ENCODE peak calls at places on chromosomes 1 and 21, in seven cellular contexts. One of them, this sample, is unnamed.

GRCh38 chr1:187654635-187655034 is 825.9 kb downstream of the PLA2G4A start:
- DNase-seq in sigmoid colon: no peak
- DNase-seq in testis: no peak
- DNase-seq in tibial nerve: no peak
- DNase-seq in erythroblast: no peak
- DNase-seq in NB4: no peak
- DNase-seq in H54: no peak
- DNase-seq in this sample: no peak

GRCh38 chr21:45320261-45320990 is 32.7 kb upstream of the POFUT2 start:
- DNase-seq in sigmoid colon: peak
- DNase-seq in testis: no peak
- DNase-seq in tibial nerve: no peak
- DNase-seq in erythroblast: no peak
- DNase-seq in NB4: no peak
- DNase-seq in H54: peak
- DNase-seq in this sample: no peak

GRCh38 chr1:183702087-183702812 is 49.1 kb upstream of the APOBEC4 start:
- DNase-seq in sigmoid colon: no peak
- DNase-seq in testis: no peak
- DNase-seq in tibial nerve: no peak
- DNase-seq in erythroblast: no peak
- DNase-seq in NB4: no peak
- DNase-seq in H54: no peak
- DNase-seq in this sample: no peak

GRCh38 chr1:109113787-109114568 is at the start of gene ELAPOR1:
- DNase-seq in sigmoid colon: no peak
- DNase-seq in testis: peak
- DNase-seq in tibial nerve: peak
- DNase-seq in erythroblast: peak
- DNase-seq in NB4: no peak
- DNase-seq in H54: no peak
- DNase-seq in this sample: peak

GRCh38 chr1:94962745-94963265 is 35.9 kb upstream of the CNN3 start:
- DNase-seq in sigmoid colon: no peak
- DNase-seq in testis: peak
- DNase-seq in tibial nerve: no peak
- DNase-seq in erythroblast: peak
- DNase-seq in NB4: peak
- DNase-seq in H54: no peak
- DNase-seq in this sample: peak

GRCh38 chr21:34613679-34614442 is 1.1 kb downstream of the RCAN1 start:
- DNase-seq in sigmoid colon: no peak
- DNase-seq in testis: no peak
- DNase-seq in tibial nerve: no peak
- DNase-seq in erythroblast: no peak
- DNase-seq in NB4: peak
- DNase-seq in H54: no peak
- DNase-seq in this sample: no peak

GRCh38 chr1:241272828-241273227 is 84.2 kb downstream of the RGS7 start:
- DNase-seq in sigmoid colon: no peak
- DNase-seq in testis: no peak
- DNase-seq in tibial nerve: no peak
- DNase-seq in erythroblast: no peak
- DNase-seq in NB4: no peak
- DNase-seq in H54: no peak
- DNase-seq in this sample: no peak

GRCh38 chr1:210669951-210670350 is 341.2 kb downstream of the HHAT start:
- DNase-seq in sigmoid colon: no peak
- DNase-seq in testis: no peak
- DNase-seq in tibial nerve: no peak
- DNase-seq in erythroblast: no peak
- DNase-seq in NB4: no peak
- DNase-seq in H54: no peak
- DNase-seq in this sample: no peak

GRCh38 chr1:69568435-69569280 is 936 bp downstream of the LRRC7 start:
- DNase-seq in sigmoid colon: no peak
- DNase-seq in testis: peak
- DNase-seq in tibial nerve: no peak
- DNase-seq in erythroblast: peak
- DNase-seq in NB4: no peak
- DNase-seq in H54: no peak
- DNase-seq in this sample: no peak

GRCh38 chr1:10888791-10889627 is 92.6 kb upstream of the CASZ1 start:
- DNase-seq in sigmoid colon: no peak
- DNase-seq in testis: no peak
- DNase-seq in tibial nerve: no peak
- DNase-seq in erythroblast: no peak
- DNase-seq in NB4: no peak
- DNase-seq in H54: no peak
- DNase-seq in this sample: no peak

GRCh38 chr1:173295391-173295790 is 88.3 kb upstream of the TNFSF4 start:
- DNase-seq in sigmoid colon: no peak
- DNase-seq in testis: no peak
- DNase-seq in tibial nerve: no peak
- DNase-seq in erythroblast: no peak
- DNase-seq in NB4: no peak
- DNase-seq in H54: no peak
- DNase-seq in this sample: no peak

GRCh38 chr1:84037758-84038611 is 39.1 kb upstream of the TTLL7 start:
- DNase-seq in sigmoid colon: no peak
- DNase-seq in testis: no peak
- DNase-seq in tibial nerve: no peak
- DNase-seq in erythroblast: no peak
- DNase-seq in NB4: peak
- DNase-seq in H54: no peak
- DNase-seq in this sample: no peak

GRCh38 chr1:40204855-40205254 is 42.9 kb upstream of the TMCO2 start:
- DNase-seq in sigmoid colon: no peak
- DNase-seq in testis: no peak
- DNase-seq in tibial nerve: no peak
- DNase-seq in erythroblast: peak
- DNase-seq in NB4: peak
- DNase-seq in H54: no peak
- DNase-seq in this sample: no peak

GRCh38 chr1:200150721-200151120 is 123.2 kb downstream of the NR5A2 start:
- DNase-seq in sigmoid colon: no peak
- DNase-seq in testis: no peak
- DNase-seq in tibial nerve: no peak
- DNase-seq in erythroblast: no peak
- DNase-seq in NB4: peak
- DNase-seq in H54: peak
- DNase-seq in this sample: no peak

GRCh38 chr1:28111157-28111556 is 22.7 kb upstream of the EYA3 start:
- DNase-seq in sigmoid colon: no peak
- DNase-seq in testis: no peak
- DNase-seq in tibial nerve: no peak
- DNase-seq in erythroblast: no peak
- DNase-seq in NB4: peak
- DNase-seq in H54: no peak
- DNase-seq in this sample: no peak

GRCh38 chr1:87644500-87645245 is 316.0 kb downstream of the LMO4 start:
- DNase-seq in sigmoid colon: no peak
- DNase-seq in testis: no peak
- DNase-seq in tibial nerve: no peak
- DNase-seq in erythroblast: no peak
- DNase-seq in NB4: peak
- DNase-seq in H54: no peak
- DNase-seq in this sample: no peak

GRCh38 chr21:45972716-45973474 is 8.7 kb upstream of the COL6A1 start:
- DNase-seq in sigmoid colon: peak
- DNase-seq in testis: peak
- DNase-seq in tibial nerve: peak
- DNase-seq in erythroblast: no peak
- DNase-seq in NB4: no peak
- DNase-seq in H54: no peak
- DNase-seq in this sample: peak

GRCh38 chr1:167455786-167456446 is 62.4 kb downstream of the CD247 start:
- DNase-seq in sigmoid colon: peak
- DNase-seq in testis: peak
- DNase-seq in tibial nerve: no peak
- DNase-seq in erythroblast: no peak
- DNase-seq in NB4: no peak
- DNase-seq in H54: no peak
- DNase-seq in this sample: no peak

GRCh38 chr1:5667513-5668325 is 324.5 kb downstream of the NPHP4 start:
- DNase-seq in sigmoid colon: peak
- DNase-seq in testis: peak
- DNase-seq in tibial nerve: no peak
- DNase-seq in erythroblast: no peak
- DNase-seq in NB4: peak
- DNase-seq in H54: no peak
- DNase-seq in this sample: no peak

GRCh38 chr1:208042868-208043267 is 131.9 kb upstream of the CD34 start:
- DNase-seq in sigmoid colon: no peak
- DNase-seq in testis: no peak
- DNase-seq in tibial nerve: no peak
- DNase-seq in erythroblast: no peak
- DNase-seq in NB4: no peak
- DNase-seq in H54: no peak
- DNase-seq in this sample: no peak

GRCh38 chr1:106793686-106794085 is 262.8 kb upstream of the PRMT6 start:
- DNase-seq in sigmoid colon: no peak
- DNase-seq in testis: no peak
- DNase-seq in tibial nerve: no peak
- DNase-seq in erythroblast: no peak
- DNase-seq in NB4: no peak
- DNase-seq in H54: no peak
- DNase-seq in this sample: no peak

GRCh38 chr1:167057297-167057688 is 32.9 kb downstream of the GPA33 start:
- DNase-seq in sigmoid colon: no peak
- DNase-seq in testis: peak
- DNase-seq in tibial nerve: no peak
- DNase-seq in erythroblast: peak
- DNase-seq in NB4: peak
- DNase-seq in H54: peak
- DNase-seq in this sample: no peak

GRCh38 chr1:57696041-57696440 is 272.2 kb upstream of the DAB1 start:
- DNase-seq in sigmoid colon: no peak
- DNase-seq in testis: no peak
- DNase-seq in tibial nerve: no peak
- DNase-seq in erythroblast: no peak
- DNase-seq in NB4: no peak
- DNase-seq in H54: no peak
- DNase-seq in this sample: no peak

GRCh38 chr1:212485895-212486590 is 53.3 kb downstream of the NENF start:
- DNase-seq in sigmoid colon: peak
- DNase-seq in testis: peak
- DNase-seq in tibial nerve: peak
- DNase-seq in erythroblast: peak
- DNase-seq in NB4: peak
- DNase-seq in H54: peak
- DNase-seq in this sample: no peak

DNA sequence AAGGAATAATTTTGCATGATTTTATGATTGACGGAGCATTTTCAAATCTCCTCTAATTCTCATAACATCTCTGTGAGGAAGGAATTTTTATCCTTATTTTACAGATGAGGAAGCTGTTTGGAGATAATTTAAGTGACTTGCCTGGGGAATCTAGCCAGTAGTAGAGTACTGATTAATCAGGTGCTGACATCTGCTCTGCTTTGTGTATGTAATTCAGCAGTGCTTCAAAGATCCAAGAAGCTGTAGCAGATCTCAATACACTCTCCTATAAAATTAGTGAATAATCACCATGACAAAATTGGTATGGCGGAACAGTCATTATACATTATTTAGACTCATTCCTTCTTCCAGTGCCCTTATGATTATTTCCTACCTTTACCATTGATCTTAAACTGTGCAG is 45.9 kb downstream of the DPH5 start:
- DNase-seq in sigmoid colon: no peak
- DNase-seq in testis: no peak
- DNase-seq in tibial nerve: no peak
- DNase-seq in erythroblast: peak
- DNase-seq in NB4: no peak
- DNase-seq in H54: no peak
- DNase-seq in this sample: no peak
- TF ChIP-seq POLR2A in sigmoid colon: no peak
- TF ChIP-seq POLR2A in testis: no peak
- TF ChIP-seq POLR2A in tibial nerve: no peak
- TF ChIP-seq POLR2A in erythroblast: no peak
- TF ChIP-seq POLR2A in NB4: no peak
- TF ChIP-seq POLR2A in H54: no peak
- TF ChIP-seq POLR2A in this sample: no peak

DNA sequence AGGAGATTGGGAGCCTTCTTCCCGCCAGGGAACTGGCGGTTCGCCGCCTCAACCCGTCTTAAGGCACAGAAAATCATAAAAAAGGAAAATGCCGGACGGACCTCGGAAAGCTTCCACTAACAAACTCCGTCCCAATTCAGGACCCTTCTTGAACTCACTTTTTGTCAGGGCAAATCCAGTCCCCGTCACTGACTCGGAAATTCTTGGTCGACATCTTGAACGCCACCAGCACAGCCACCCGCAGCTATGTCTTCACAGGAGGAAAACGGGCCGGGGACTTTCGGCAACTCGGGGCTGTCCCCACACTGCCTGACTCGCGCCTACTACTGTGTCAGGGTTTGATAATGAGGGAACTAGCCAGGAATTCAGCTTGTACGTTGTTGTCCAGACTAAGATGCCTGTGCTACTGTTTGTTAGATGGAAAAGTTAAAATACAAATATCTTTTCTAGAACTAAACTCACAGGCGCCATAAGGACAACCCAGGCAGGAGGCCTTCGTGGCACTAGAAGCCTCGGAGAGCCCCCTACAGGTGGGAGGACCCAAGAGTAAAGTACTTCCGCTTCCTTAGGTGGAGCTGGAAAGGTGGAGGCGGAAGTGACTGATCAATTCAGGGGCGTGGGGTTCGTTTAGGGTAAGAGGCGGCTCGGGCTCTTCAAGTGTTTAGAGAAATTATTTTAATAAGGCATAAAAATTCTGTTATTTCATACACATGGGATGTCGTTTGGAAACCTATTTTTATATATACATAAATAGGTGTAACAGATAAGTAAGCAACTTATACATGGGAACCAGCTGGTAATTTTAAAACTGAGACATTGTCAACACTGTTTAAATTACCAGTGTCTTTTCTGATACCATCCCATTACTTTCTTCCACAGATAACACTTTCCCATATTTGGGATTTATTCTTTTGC is at the start of gene ZRANB2:
- DNase-seq in sigmoid colon: peak
- DNase-seq in testis: peak
- DNase-seq in tibial nerve: peak
- DNase-seq in erythroblast: peak
- DNase-seq in NB4: peak
- DNase-seq in H54: peak
- DNase-seq in this sample: peak
- TF ChIP-seq POLR2A in sigmoid colon: peak
- TF ChIP-seq POLR2A in testis: peak
- TF ChIP-seq POLR2A in tibial nerve: peak
- TF ChIP-seq POLR2A in erythroblast: peak
- TF ChIP-seq POLR2A in NB4: peak
- TF ChIP-seq POLR2A in H54: peak
- TF ChIP-seq POLR2A in this sample: peak

GRCh38 chr1:1937549-1938275 is 18.6 kb upstream of the TMEM52 start:
- DNase-seq in sigmoid colon: no peak
- DNase-seq in testis: no peak
- DNase-seq in tibial nerve: no peak
- DNase-seq in erythroblast: no peak
- DNase-seq in NB4: no peak
- DNase-seq in H54: no peak
- DNase-seq in this sample: no peak
- TF ChIP-seq POLR2A in sigmoid colon: no peak
- TF ChIP-seq POLR2A in testis: no peak
- TF ChIP-seq POLR2A in tibial nerve: no peak
- TF ChIP-seq POLR2A in erythroblast: no peak
- TF ChIP-seq POLR2A in NB4: no peak
- TF ChIP-seq POLR2A in H54: no peak
- TF ChIP-seq POLR2A in this sample: no peak

GRCh38 chr1:52142220-52143153 is 598 bp downstream of the ZFYVE9 start:
- DNase-seq in sigmoid colon: peak
- DNase-seq in testis: peak
- DNase-seq in tibial nerve: peak
- DNase-seq in erythroblast: peak
- DNase-seq in NB4: peak
- DNase-seq in H54: peak
- DNase-seq in this sample: peak
- TF ChIP-seq POLR2A in sigmoid colon: no peak
- TF ChIP-seq POLR2A in testis: no peak
- TF ChIP-seq POLR2A in tibial nerve: no peak
- TF ChIP-seq POLR2A in erythroblast: no peak
- TF ChIP-seq POLR2A in NB4: no peak
- TF ChIP-seq POLR2A in H54: no peak
- TF ChIP-seq POLR2A in this sample: peak

This sample was measured in GM12892.